ENCODE peak calls at places on chromosomes 7 and 10, in six cellular contexts. One of them, this sample, is unnamed.

GRCh38 chr7:27917774-27918314 is 177.9 kb downstream of the TAX1BP1 start:
- DNase-seq in lung: no peak
- DNase-seq in spleen: no peak
- DNase-seq in Peyer's patch: no peak
- DNase-seq in ovary: no peak
- DNase-seq in iPS DF 6.9: no peak
- DNase-seq in this sample: no peak

GRCh38 chr7:7478569-7478968 is 57.1 kb downstream of the COL28A1 start:
- DNase-seq in lung: no peak
- DNase-seq in spleen: no peak
- DNase-seq in Peyer's patch: no peak
- DNase-seq in ovary: no peak
- DNase-seq in iPS DF 6.9: no peak
- DNase-seq in this sample: no peak

GRCh38 chr10:94916423-94916822 is 22.0 kb upstream of the CYP2C9 start:
- DNase-seq in lung: no peak
- DNase-seq in spleen: no peak
- DNase-seq in Peyer's patch: no peak
- DNase-seq in ovary: no peak
- DNase-seq in iPS DF 6.9: no peak
- DNase-seq in this sample: no peak

GRCh38 chr7:118803-119376 is 73.5 kb upstream of the FAM20C start:
- DNase-seq in lung: no peak
- DNase-seq in spleen: no peak
- DNase-seq in Peyer's patch: peak
- DNase-seq in ovary: peak
- DNase-seq in iPS DF 6.9: no peak
- DNase-seq in this sample: no peak

GRCh38 chr7:23001610-23002009 is 12.3 kb downstream of the HYCC1 start:
- DNase-seq in lung: no peak
- DNase-seq in spleen: no peak
- DNase-seq in Peyer's patch: no peak
- DNase-seq in ovary: no peak
- DNase-seq in iPS DF 6.9: no peak
- DNase-seq in this sample: no peak

GRCh38 chr10:131058799-131059198 is 252.7 kb downstream of the TCERG1L start:
- DNase-seq in lung: no peak
- DNase-seq in spleen: no peak
- DNase-seq in Peyer's patch: no peak
- DNase-seq in ovary: no peak
- DNase-seq in iPS DF 6.9: no peak
- DNase-seq in this sample: no peak

GRCh38 chr7:29801929-29802328 is 4.4 kb upstream of the WIPF3 start:
- DNase-seq in lung: no peak
- DNase-seq in spleen: no peak
- DNase-seq in Peyer's patch: no peak
- DNase-seq in ovary: no peak
- DNase-seq in iPS DF 6.9: no peak
- DNase-seq in this sample: no peak

GRCh38 chr7:25860206-25860881 is 291.7 kb upstream of the NFE2L3 start:
- DNase-seq in lung: no peak
- DNase-seq in spleen: no peak
- DNase-seq in Peyer's patch: no peak
- DNase-seq in ovary: no peak
- DNase-seq in iPS DF 6.9: no peak
- DNase-seq in this sample: no peak

GRCh38 chr7:86765931-86766330 is 122.2 kb downstream of the GRM3 start:
- DNase-seq in lung: peak
- DNase-seq in spleen: no peak
- DNase-seq in Peyer's patch: no peak
- DNase-seq in ovary: no peak
- DNase-seq in iPS DF 6.9: no peak
- DNase-seq in this sample: no peak

GRCh38 chr10:7679256-7679655 is 12.5 kb upstream of the ITIH5 start:
- DNase-seq in lung: no peak
- DNase-seq in spleen: no peak
- DNase-seq in Peyer's patch: no peak
- DNase-seq in ovary: no peak
- DNase-seq in iPS DF 6.9: no peak
- DNase-seq in this sample: no peak

GRCh38 chr7:128405345-128406146 is 4.2 kb downstream of the IMPDH1 start:
- DNase-seq in lung: peak
- DNase-seq in spleen: peak
- DNase-seq in Peyer's patch: peak
- DNase-seq in ovary: peak
- DNase-seq in iPS DF 6.9: no peak
- DNase-seq in this sample: peak

GRCh38 chr7:155374276-155375252 is 76.9 kb downstream of the INSIG1 start:
- DNase-seq in lung: no peak
- DNase-seq in spleen: no peak
- DNase-seq in Peyer's patch: no peak
- DNase-seq in ovary: no peak
- DNase-seq in iPS DF 6.9: no peak
- DNase-seq in this sample: no peak

GRCh38 chr7:44964831-44965440 is 13.9 kb downstream of the MYO1G start:
- DNase-seq in lung: no peak
- DNase-seq in spleen: no peak
- DNase-seq in Peyer's patch: no peak
- DNase-seq in ovary: no peak
- DNase-seq in iPS DF 6.9: no peak
- DNase-seq in this sample: no peak

GRCh38 chr7:4707980-4708411 is 25.9 kb downstream of the FOXK1 start:
- DNase-seq in lung: no peak
- DNase-seq in spleen: no peak
- DNase-seq in Peyer's patch: no peak
- DNase-seq in ovary: no peak
- DNase-seq in iPS DF 6.9: peak
- DNase-seq in this sample: no peak

GRCh38 chr7:106045592-106045991 is 66.5 kb downstream of the SYPL1 start:
- DNase-seq in lung: no peak
- DNase-seq in spleen: no peak
- DNase-seq in Peyer's patch: no peak
- DNase-seq in ovary: no peak
- DNase-seq in iPS DF 6.9: no peak
- DNase-seq in this sample: no peak

GRCh38 chr7:117113871-117114270 is 160.6 kb downstream of the ST7 start:
- DNase-seq in lung: no peak
- DNase-seq in spleen: no peak
- DNase-seq in Peyer's patch: no peak
- DNase-seq in ovary: no peak
- DNase-seq in iPS DF 6.9: no peak
- DNase-seq in this sample: no peak

GRCh38 chr7:34603711-34604444 is 54.1 kb upstream of the NPSR1 start:
- DNase-seq in lung: no peak
- DNase-seq in spleen: no peak
- DNase-seq in Peyer's patch: no peak
- DNase-seq in ovary: no peak
- DNase-seq in iPS DF 6.9: no peak
- DNase-seq in this sample: no peak

GRCh38 chr10:119365773-119366640 is 158.6 kb downstream of the GRK5 start:
- DNase-seq in lung: no peak
- DNase-seq in spleen: no peak
- DNase-seq in Peyer's patch: no peak
- DNase-seq in ovary: no peak
- DNase-seq in iPS DF 6.9: no peak
- DNase-seq in this sample: no peak
- H3K27ac ChIP-seq in lung: no peak
- H3K27ac ChIP-seq in spleen: no peak
- H3K27ac ChIP-seq in Peyer's patch: no peak
- H3K27ac ChIP-seq in ovary: no peak
- H3K27ac ChIP-seq in iPS DF 6.9: no peak
- H3K27ac ChIP-seq in this sample: no peak

GRCh38 chr7:93146465-93147127 is 1.6 kb downstream of the SAMD9L start:
- DNase-seq in lung: no peak
- DNase-seq in spleen: no peak
- DNase-seq in Peyer's patch: no peak
- DNase-seq in ovary: no peak
- DNase-seq in iPS DF 6.9: no peak
- DNase-seq in this sample: no peak
- H3K4me3 ChIP-seq in lung: no peak
- H3K4me3 ChIP-seq in spleen: peak
- H3K4me3 ChIP-seq in Peyer's patch: peak
- H3K4me3 ChIP-seq in ovary: peak
- H3K4me3 ChIP-seq in iPS DF 6.9: no peak
- H3K4me3 ChIP-seq in this sample: peak

GRCh38 chr10:5890519-5890878 is 456 bp downstream of the FBH1 start:
- DNase-seq in lung: peak
- DNase-seq in spleen: no peak
- DNase-seq in Peyer's patch: no peak
- DNase-seq in ovary: no peak
- DNase-seq in iPS DF 6.9: no peak
- DNase-seq in this sample: peak

GRCh38 chr10:5888843-5889623 is 660 bp downstream of the ANKRD16 start:
- DNase-seq in lung: peak
- DNase-seq in spleen: peak
- DNase-seq in Peyer's patch: peak
- DNase-seq in ovary: peak
- DNase-seq in iPS DF 6.9: no peak
- DNase-seq in this sample: peak

GRCh38 chr10:5892007-5892406 is 2.0 kb downstream of the FBH1 start:
- DNase-seq in lung: no peak
- DNase-seq in spleen: peak
- DNase-seq in Peyer's patch: no peak
- DNase-seq in ovary: no peak
- DNase-seq in iPS DF 6.9: no peak
- DNase-seq in this sample: no peak

GRCh38 chr10:5889624-5890518 is at the start of the genes ANKRD16 and FBH1:
- DNase-seq in lung: peak
- DNase-seq in spleen: peak
- DNase-seq in Peyer's patch: peak
- DNase-seq in ovary: peak
- DNase-seq in iPS DF 6.9: peak
- DNase-seq in this sample: peak

DNA sequence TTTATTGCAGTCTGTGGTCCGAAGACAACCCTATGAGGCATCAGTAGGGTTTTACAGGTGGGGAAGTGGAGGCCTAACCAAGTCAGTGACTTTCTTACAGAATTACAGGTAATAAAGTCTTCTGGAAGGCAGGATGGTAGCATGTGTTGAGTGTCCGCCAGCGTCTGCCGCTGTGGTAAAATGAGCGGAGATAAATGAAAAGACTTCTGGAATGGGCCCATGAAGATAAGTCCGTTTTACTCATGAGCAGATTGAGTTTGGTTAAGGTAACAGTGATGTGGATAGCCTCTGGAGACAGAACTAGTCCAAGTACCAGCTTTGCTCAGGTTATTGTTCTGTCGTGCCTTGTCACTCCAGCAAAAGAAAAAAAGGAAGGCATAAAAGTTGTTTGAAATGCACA is 966 bp downstream of the FBH1 start:
- DNase-seq in lung: no peak
- DNase-seq in spleen: peak
- DNase-seq in Peyer's patch: no peak
- DNase-seq in ovary: no peak
- DNase-seq in iPS DF 6.9: no peak
- DNase-seq in this sample: no peak
- H3K27ac ChIP-seq in lung: peak
- H3K27ac ChIP-seq in spleen: no peak
- H3K27ac ChIP-seq in Peyer's patch: peak
- H3K27ac ChIP-seq in ovary: no peak
- H3K27ac ChIP-seq in iPS DF 6.9: no peak
- H3K27ac ChIP-seq in this sample: peak

DNA sequence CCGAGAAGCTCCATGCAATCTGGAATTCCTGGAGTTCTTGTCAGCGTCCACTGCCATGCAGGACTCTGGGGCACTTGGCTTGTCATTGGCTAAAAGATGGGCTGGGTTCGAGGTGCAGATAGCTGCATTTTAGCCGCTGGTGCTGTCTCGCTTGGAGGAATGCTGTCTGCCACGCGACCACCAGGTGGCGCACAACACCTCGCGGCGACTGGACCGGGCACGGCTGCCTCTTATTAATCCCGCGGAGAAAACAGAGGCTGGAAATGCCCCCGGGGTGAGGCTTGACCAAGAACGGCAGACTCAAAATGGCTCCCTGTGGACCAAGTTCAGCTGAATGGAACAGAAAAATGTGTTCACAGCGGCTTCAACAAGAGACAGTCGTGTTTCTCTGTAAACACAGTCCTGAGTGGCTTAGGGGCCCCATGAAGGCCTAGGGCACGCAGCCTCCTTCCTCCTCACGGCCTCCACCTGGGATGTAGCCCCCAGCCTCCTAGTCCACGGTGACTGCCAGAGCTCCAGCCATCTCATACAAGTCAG is 46.2 kb downstream of the AOC1 start:
- DNase-seq in lung: peak
- DNase-seq in spleen: peak
- DNase-seq in Peyer's patch: peak
- DNase-seq in ovary: peak
- DNase-seq in iPS DF 6.9: peak
- DNase-seq in this sample: peak
- H3K4me3 ChIP-seq in lung: no peak
- H3K4me3 ChIP-seq in spleen: no peak
- H3K4me3 ChIP-seq in Peyer's patch: no peak
- H3K4me3 ChIP-seq in ovary: no peak
- H3K4me3 ChIP-seq in iPS DF 6.9: no peak
- H3K4me3 ChIP-seq in this sample: no peak

GRCh38 chr10:79323602-79324001 is 23.7 kb upstream of the PPIF start:
- DNase-seq in lung: no peak
- DNase-seq in spleen: no peak
- DNase-seq in Peyer's patch: no peak
- DNase-seq in ovary: no peak
- DNase-seq in iPS DF 6.9: no peak
- DNase-seq in this sample: no peak
- H3K27ac ChIP-seq in lung: no peak
- H3K27ac ChIP-seq in spleen: no peak
- H3K27ac ChIP-seq in Peyer's patch: no peak
- H3K27ac ChIP-seq in ovary: no peak
- H3K27ac ChIP-seq in iPS DF 6.9: no peak
- H3K27ac ChIP-seq in this sample: peak

GRCh38 chr10:120950103-120950561 is 99.0 kb downstream of the WDR11 start:
- DNase-seq in lung: no peak
- DNase-seq in spleen: no peak
- DNase-seq in Peyer's patch: no peak
- DNase-seq in ovary: no peak
- DNase-seq in iPS DF 6.9: no peak
- DNase-seq in this sample: no peak
- H3K4me3 ChIP-seq in lung: no peak
- H3K4me3 ChIP-seq in spleen: peak
- H3K4me3 ChIP-seq in Peyer's patch: no peak
- H3K4me3 ChIP-seq in ovary: no peak
- H3K4me3 ChIP-seq in iPS DF 6.9: peak
- H3K4me3 ChIP-seq in this sample: no peak

GRCh38 chr10:119758448-119758847 is 32.6 kb downstream of the INPP5F start:
- DNase-seq in lung: no peak
- DNase-seq in spleen: no peak
- DNase-seq in Peyer's patch: no peak
- DNase-seq in ovary: no peak
- DNase-seq in iPS DF 6.9: no peak
- DNase-seq in this sample: no peak

GRCh38 chr10:119762035-119762434 is 36.2 kb downstream of the INPP5F start:
- DNase-seq in lung: no peak
- DNase-seq in spleen: no peak
- DNase-seq in Peyer's patch: no peak
- DNase-seq in ovary: no peak
- DNase-seq in iPS DF 6.9: no peak
- DNase-seq in this sample: no peak

GRCh38 chr10:119759832-119760231 is 34.0 kb downstream of the INPP5F start:
- DNase-seq in lung: peak
- DNase-seq in spleen: no peak
- DNase-seq in Peyer's patch: no peak
- DNase-seq in ovary: no peak
- DNase-seq in iPS DF 6.9: no peak
- DNase-seq in this sample: no peak

GRCh38 chr10:119762805-119763798 is 37.3 kb downstream of the INPP5F start:
- DNase-seq in lung: no peak
- DNase-seq in spleen: no peak
- DNase-seq in Peyer's patch: no peak
- DNase-seq in ovary: no peak
- DNase-seq in iPS DF 6.9: no peak
- DNase-seq in this sample: peak

GRCh38 chr10:119761106-119761505 is 35.3 kb downstream of the INPP5F start:
- DNase-seq in lung: no peak
- DNase-seq in spleen: no peak
- DNase-seq in Peyer's patch: no peak
- DNase-seq in ovary: no peak
- DNase-seq in iPS DF 6.9: no peak
- DNase-seq in this sample: no peak
- H3K27ac ChIP-seq in lung: no peak
- H3K27ac ChIP-seq in spleen: no peak
- H3K27ac ChIP-seq in Peyer's patch: no peak
- H3K27ac ChIP-seq in ovary: no peak
- H3K27ac ChIP-seq in iPS DF 6.9: no peak
- H3K27ac ChIP-seq in this sample: no peak

This sample was measured in small intestine.